ENCODE peak calls at places on chromosomes 2 and 18, in ten cellular contexts. One of them, this sample, is unnamed.
A peak's percentile ranks its signal among the peaks of the same experiment; 100 is the strongest.

GRCh38 chr18:7894592-7894991 is 327.5 kb downstream of the PTPRM start:
- DNase-seq in hippocampal formation: no peak
- DNase-seq in brain pericyte: no peak
- DNase-seq in CD8-positive, alpha-beta memory T cell: no peak
- DNase-seq in amygdala: no peak
- DNase-seq in NCI-H2029: no peak
- DNase-seq in GDM1: no peak
- DNase-seq in stimulated activated naive CD8-positive, alpha-beta T cell treated with anti-CD3 and anti-CD28 coated beads, Interleukin-15, Interleukin-2, amounts not matched to agents 100 U/mL and 50 U/mL, for 24 hours: no peak
- DNase-seq in epithelial cell of esophagus: no peak
- DNase-seq in activated T-helper 1 cell treated with Interleukin-2 at 50 U/mL for 16 hours: no peak
- DNase-seq in this sample: no peak

GRCh38 chr2:20667151-20667530 is 197 bp downstream of the GDF7 start:
- DNase-seq in epithelial cell of esophagus: no peak
- DNase-seq in CD8-positive, alpha-beta memory T cell: no peak
- DNase-seq in activated T-helper 1 cell treated with Interleukin-2 at 50 U/mL for 16 hours: no peak
- DNase-seq in brain pericyte: no peak
- DNase-seq in GDM1: no peak
- DNase-seq in amygdala: no peak
- DNase-seq in NCI-H2029: no peak
- DNase-seq in stimulated activated naive CD8-positive, alpha-beta T cell treated with anti-CD3 and anti-CD28 coated beads, Interleukin-15, Interleukin-2, amounts not matched to agents 100 U/mL and 50 U/mL, for 24 hours: no peak
- DNase-seq in hippocampal formation: no peak
- DNase-seq in this sample: no peak

GRCh38 chr2:160574472-160575140 is 81.0 kb upstream of the RBMS1 start:
- DNase-seq in amygdala: no peak
- DNase-seq in epithelial cell of esophagus: peak; percentile 96
- DNase-seq in GDM1: no peak
- DNase-seq in activated T-helper 1 cell treated with Interleukin-2 at 50 U/mL for 16 hours: no peak
- DNase-seq in CD8-positive, alpha-beta memory T cell: no peak
- DNase-seq in stimulated activated naive CD8-positive, alpha-beta T cell treated with anti-CD3 and anti-CD28 coated beads, Interleukin-15, Interleukin-2, amounts not matched to agents 100 U/mL and 50 U/mL, for 24 hours: no peak
- DNase-seq in NCI-H2029: no peak
- DNase-seq in hippocampal formation: no peak
- DNase-seq in brain pericyte: no peak
- DNase-seq in this sample: no peak

GRCh38 chr2:166895243-166895642 is 7.0 kb downstream of the XIRP2 start:
- DNase-seq in amygdala: no peak
- DNase-seq in brain pericyte: no peak
- DNase-seq in NCI-H2029: no peak
- DNase-seq in activated T-helper 1 cell treated with Interleukin-2 at 50 U/mL for 16 hours: no peak
- DNase-seq in epithelial cell of esophagus: no peak
- DNase-seq in stimulated activated naive CD8-positive, alpha-beta T cell treated with anti-CD3 and anti-CD28 coated beads, Interleukin-15, Interleukin-2, amounts not matched to agents 100 U/mL and 50 U/mL, for 24 hours: no peak
- DNase-seq in GDM1: no peak
- DNase-seq in CD8-positive, alpha-beta memory T cell: no peak
- DNase-seq in hippocampal formation: no peak
- DNase-seq in this sample: no peak

GRCh38 chr2:219168932-219169331 is 897 bp downstream of the SLC23A3 start:
- DNase-seq in activated T-helper 1 cell treated with Interleukin-2 at 50 U/mL for 16 hours: no peak
- DNase-seq in hippocampal formation: no peak
- DNase-seq in epithelial cell of esophagus: no peak
- DNase-seq in amygdala: no peak
- DNase-seq in CD8-positive, alpha-beta memory T cell: no peak
- DNase-seq in NCI-H2029: no peak
- DNase-seq in GDM1: no peak
- DNase-seq in brain pericyte: no peak
- DNase-seq in stimulated activated naive CD8-positive, alpha-beta T cell treated with anti-CD3 and anti-CD28 coated beads, Interleukin-15, Interleukin-2, amounts not matched to agents 100 U/mL and 50 U/mL, for 24 hours: no peak
- DNase-seq in this sample: no peak

GRCh38 chr2:221850076-221850475 is 278.0 kb upstream of the EPHA4 start:
- DNase-seq in NCI-H2029: no peak
- DNase-seq in epithelial cell of esophagus: no peak
- DNase-seq in GDM1: no peak
- DNase-seq in brain pericyte: no peak
- DNase-seq in hippocampal formation: no peak
- DNase-seq in stimulated activated naive CD8-positive, alpha-beta T cell treated with anti-CD3 and anti-CD28 coated beads, Interleukin-15, Interleukin-2, amounts not matched to agents 100 U/mL and 50 U/mL, for 24 hours: no peak
- DNase-seq in CD8-positive, alpha-beta memory T cell: no peak
- DNase-seq in amygdala: no peak
- DNase-seq in activated T-helper 1 cell treated with Interleukin-2 at 50 U/mL for 16 hours: no peak
- DNase-seq in this sample: no peak

GRCh38 chr2:112199188-112199587 is 55.7 kb downstream of the ZC3H8 start:
- DNase-seq in epithelial cell of esophagus: no peak
- DNase-seq in stimulated activated naive CD8-positive, alpha-beta T cell treated with anti-CD3 and anti-CD28 coated beads, Interleukin-15, Interleukin-2, amounts not matched to agents 100 U/mL and 50 U/mL, for 24 hours: no peak
- DNase-seq in hippocampal formation: no peak
- DNase-seq in amygdala: no peak
- DNase-seq in brain pericyte: no peak
- DNase-seq in CD8-positive, alpha-beta memory T cell: no peak
- DNase-seq in NCI-H2029: no peak
- DNase-seq in activated T-helper 1 cell treated with Interleukin-2 at 50 U/mL for 16 hours: no peak
- DNase-seq in GDM1: no peak
- DNase-seq in this sample: no peak

GRCh38 chr18:58101291-58101706 is 57.3 kb downstream of the NEDD4L start:
- DNase-seq in stimulated activated naive CD8-positive, alpha-beta T cell treated with anti-CD3 and anti-CD28 coated beads, Interleukin-15, Interleukin-2, amounts not matched to agents 100 U/mL and 50 U/mL, for 24 hours: no peak
- DNase-seq in hippocampal formation: peak; percentile 96
- DNase-seq in brain pericyte: no peak
- DNase-seq in epithelial cell of esophagus: no peak
- DNase-seq in GDM1: no peak
- DNase-seq in amygdala: peak; percentile 22
- DNase-seq in NCI-H2029: no peak
- DNase-seq in activated T-helper 1 cell treated with Interleukin-2 at 50 U/mL for 16 hours: no peak
- DNase-seq in CD8-positive, alpha-beta memory T cell: no peak
- DNase-seq in this sample: no peak

GRCh38 chr2:222568866-222569265 is 87.0 kb downstream of the FARSB start:
- DNase-seq in activated T-helper 1 cell treated with Interleukin-2 at 50 U/mL for 16 hours: no peak
- DNase-seq in NCI-H2029: peak; percentile 86
- DNase-seq in brain pericyte: no peak
- DNase-seq in CD8-positive, alpha-beta memory T cell: no peak
- DNase-seq in GDM1: no peak
- DNase-seq in stimulated activated naive CD8-positive, alpha-beta T cell treated with anti-CD3 and anti-CD28 coated beads, Interleukin-15, Interleukin-2, amounts not matched to agents 100 U/mL and 50 U/mL, for 24 hours: no peak
- DNase-seq in amygdala: no peak
- DNase-seq in epithelial cell of esophagus: peak; percentile 22
- DNase-seq in hippocampal formation: no peak
- DNase-seq in this sample: no peak

GRCh38 chr18:12455511-12455910 is 47.8 kb downstream of the PRELID3A start:
- DNase-seq in activated T-helper 1 cell treated with Interleukin-2 at 50 U/mL for 16 hours: no peak
- DNase-seq in amygdala: peak; percentile 67
- DNase-seq in stimulated activated naive CD8-positive, alpha-beta T cell treated with anti-CD3 and anti-CD28 coated beads, Interleukin-15, Interleukin-2, amounts not matched to agents 100 U/mL and 50 U/mL, for 24 hours: no peak
- DNase-seq in CD8-positive, alpha-beta memory T cell: no peak
- DNase-seq in hippocampal formation: peak; percentile 98
- DNase-seq in epithelial cell of esophagus: no peak
- DNase-seq in NCI-H2029: no peak
- DNase-seq in brain pericyte: peak; percentile 25
- DNase-seq in GDM1: no peak
- DNase-seq in this sample: no peak

GRCh38 chr2:8575011-8575750 is 106.7 kb upstream of the ID2 start:
- DNase-seq in GDM1: peak; percentile 40
- DNase-seq in amygdala: no peak
- DNase-seq in hippocampal formation: no peak
- DNase-seq in CD8-positive, alpha-beta memory T cell: peak; percentile 36
- DNase-seq in NCI-H2029: no peak
- DNase-seq in stimulated activated naive CD8-positive, alpha-beta T cell treated with anti-CD3 and anti-CD28 coated beads, Interleukin-15, Interleukin-2, amounts not matched to agents 100 U/mL and 50 U/mL, for 24 hours: peak; percentile 66
- DNase-seq in brain pericyte: no peak
- DNase-seq in epithelial cell of esophagus: no peak
- DNase-seq in activated T-helper 1 cell treated with Interleukin-2 at 50 U/mL for 16 hours: peak; percentile 33
- DNase-seq in this sample: no peak

GRCh38 chr2:106869512-106870276 is 16.3 kb downstream of the ST6GAL2 start:
- DNase-seq in activated T-helper 1 cell treated with Interleukin-2 at 50 U/mL for 16 hours: no peak
- DNase-seq in CD8-positive, alpha-beta memory T cell: no peak
- DNase-seq in stimulated activated naive CD8-positive, alpha-beta T cell treated with anti-CD3 and anti-CD28 coated beads, Interleukin-15, Interleukin-2, amounts not matched to agents 100 U/mL and 50 U/mL, for 24 hours: no peak
- DNase-seq in GDM1: no peak
- DNase-seq in brain pericyte: no peak
- DNase-seq in epithelial cell of esophagus: no peak
- DNase-seq in hippocampal formation: no peak
- DNase-seq in amygdala: no peak
- DNase-seq in NCI-H2029: no peak
- DNase-seq in this sample: peak; percentile 84

GRCh38 chr2:239138610-239139009 is 262.2 kb downstream of the HDAC4 start:
- DNase-seq in hippocampal formation: no peak
- DNase-seq in CD8-positive, alpha-beta memory T cell: no peak
- DNase-seq in epithelial cell of esophagus: no peak
- DNase-seq in activated T-helper 1 cell treated with Interleukin-2 at 50 U/mL for 16 hours: no peak
- DNase-seq in brain pericyte: no peak
- DNase-seq in stimulated activated naive CD8-positive, alpha-beta T cell treated with anti-CD3 and anti-CD28 coated beads, Interleukin-15, Interleukin-2, amounts not matched to agents 100 U/mL and 50 U/mL, for 24 hours: no peak
- DNase-seq in GDM1: no peak
- DNase-seq in NCI-H2029: no peak
- DNase-seq in amygdala: no peak
- DNase-seq in this sample: no peak

This sample was measured in ELF-1.